ENCODE peak calls at places on chromosome 6, in six cellular contexts. One of them, this sample, is unnamed.

GRCh38 chr6:160973311-160973710 is 18.3 kb upstream of the MAP3K4 start:
- DNase-seq in spleen: no peak
- DNase-seq in mesothelial cell of epicardium: no peak
- DNase-seq in activated T-helper 2 cell treated with anti-CD3 and anti-CD28 coated beads, Interferon-gamma antibody, Interleukin-2, Interleukin-4, amounts not matched to agents 10 μg/mL and 5 μg/mL and 100 μg/mL, durations not matched to agents 14 hours and 24 hours and 36 hours: no peak
- DNase-seq in germinal center: no peak
- DNase-seq in stimulated activated CD4-positive, alpha-beta T cell treated with anti-CD3 and anti-CD28 coated beads, Interleukin-12 subunit alpha, Interleukin-12 subunit beta, amount 100 ng/mL, for 4 hours: no peak
- DNase-seq in this sample: no peak

GRCh38 chr6:47478233-47479155 is 905 bp downstream of the CD2AP start:
- DNase-seq in spleen: no peak
- DNase-seq in mesothelial cell of epicardium: no peak
- DNase-seq in activated T-helper 2 cell treated with anti-CD3 and anti-CD28 coated beads, Interferon-gamma antibody, Interleukin-2, Interleukin-4, amounts not matched to agents 10 μg/mL and 5 μg/mL and 100 μg/mL, durations not matched to agents 14 hours and 24 hours and 36 hours: no peak
- DNase-seq in germinal center: no peak
- DNase-seq in stimulated activated CD4-positive, alpha-beta T cell treated with anti-CD3 and anti-CD28 coated beads, Interleukin-12 subunit alpha, Interleukin-12 subunit beta, amount 100 ng/mL, for 4 hours: no peak
- DNase-seq in this sample: no peak

GRCh38 chr6:114342826-114343781 is at the start of gene HS3ST5:
- DNase-seq in spleen: peak
- DNase-seq in mesothelial cell of epicardium: peak
- DNase-seq in activated T-helper 2 cell treated with anti-CD3 and anti-CD28 coated beads, Interferon-gamma antibody, Interleukin-2, Interleukin-4, amounts not matched to agents 10 μg/mL and 5 μg/mL and 100 μg/mL, durations not matched to agents 14 hours and 24 hours and 36 hours: no peak
- DNase-seq in germinal center: peak
- DNase-seq in stimulated activated CD4-positive, alpha-beta T cell treated with anti-CD3 and anti-CD28 coated beads, Interleukin-12 subunit alpha, Interleukin-12 subunit beta, amount 100 ng/mL, for 4 hours: no peak
- DNase-seq in this sample: no peak

GRCh38 chr6:3247255-3248146 is 11.2 kb upstream of the PSMG4 start:
- DNase-seq in spleen: no peak
- DNase-seq in mesothelial cell of epicardium: no peak
- DNase-seq in activated T-helper 2 cell treated with anti-CD3 and anti-CD28 coated beads, Interferon-gamma antibody, Interleukin-2, Interleukin-4, amounts not matched to agents 10 μg/mL and 5 μg/mL and 100 μg/mL, durations not matched to agents 14 hours and 24 hours and 36 hours: no peak
- DNase-seq in germinal center: no peak
- DNase-seq in stimulated activated CD4-positive, alpha-beta T cell treated with anti-CD3 and anti-CD28 coated beads, Interleukin-12 subunit alpha, Interleukin-12 subunit beta, amount 100 ng/mL, for 4 hours: no peak
- DNase-seq in this sample: no peak

GRCh38 chr6:3259491-3259958 is 778 bp downstream of the PSMG4 start:
- DNase-seq in spleen: peak
- DNase-seq in mesothelial cell of epicardium: no peak
- DNase-seq in activated T-helper 2 cell treated with anti-CD3 and anti-CD28 coated beads, Interferon-gamma antibody, Interleukin-2, Interleukin-4, amounts not matched to agents 10 μg/mL and 5 μg/mL and 100 μg/mL, durations not matched to agents 14 hours and 24 hours and 36 hours: peak
- DNase-seq in germinal center: peak
- DNase-seq in stimulated activated CD4-positive, alpha-beta T cell treated with anti-CD3 and anti-CD28 coated beads, Interleukin-12 subunit alpha, Interleukin-12 subunit beta, amount 100 ng/mL, for 4 hours: peak
- DNase-seq in this sample: peak

GRCh38 chr6:13368716-13369115 is 40.4 kb upstream of the TBC1D7 start:
- DNase-seq in spleen: no peak
- DNase-seq in mesothelial cell of epicardium: no peak
- DNase-seq in activated T-helper 2 cell treated with anti-CD3 and anti-CD28 coated beads, Interferon-gamma antibody, Interleukin-2, Interleukin-4, amounts not matched to agents 10 μg/mL and 5 μg/mL and 100 μg/mL, durations not matched to agents 14 hours and 24 hours and 36 hours: no peak
- DNase-seq in germinal center: no peak
- DNase-seq in stimulated activated CD4-positive, alpha-beta T cell treated with anti-CD3 and anti-CD28 coated beads, Interleukin-12 subunit alpha, Interleukin-12 subunit beta, amount 100 ng/mL, for 4 hours: no peak
- DNase-seq in this sample: no peak

GRCh38 chr6:44828780-44829179 is 441.3 kb downstream of the CDC5L start:
- DNase-seq in spleen: no peak
- DNase-seq in mesothelial cell of epicardium: no peak
- DNase-seq in activated T-helper 2 cell treated with anti-CD3 and anti-CD28 coated beads, Interferon-gamma antibody, Interleukin-2, Interleukin-4, amounts not matched to agents 10 μg/mL and 5 μg/mL and 100 μg/mL, durations not matched to agents 14 hours and 24 hours and 36 hours: no peak
- DNase-seq in germinal center: no peak
- DNase-seq in stimulated activated CD4-positive, alpha-beta T cell treated with anti-CD3 and anti-CD28 coated beads, Interleukin-12 subunit alpha, Interleukin-12 subunit beta, amount 100 ng/mL, for 4 hours: no peak
- DNase-seq in this sample: no peak

GRCh38 chr6:160933256-160933655 is 58.3 kb upstream of the MAP3K4 start:
- DNase-seq in spleen: no peak
- DNase-seq in mesothelial cell of epicardium: no peak
- DNase-seq in activated T-helper 2 cell treated with anti-CD3 and anti-CD28 coated beads, Interferon-gamma antibody, Interleukin-2, Interleukin-4, amounts not matched to agents 10 μg/mL and 5 μg/mL and 100 μg/mL, durations not matched to agents 14 hours and 24 hours and 36 hours: no peak
- DNase-seq in germinal center: no peak
- DNase-seq in stimulated activated CD4-positive, alpha-beta T cell treated with anti-CD3 and anti-CD28 coated beads, Interleukin-12 subunit alpha, Interleukin-12 subunit beta, amount 100 ng/mL, for 4 hours: no peak
- DNase-seq in this sample: no peak

This sample was measured in effector CD4-positive, alpha-beta T cell.